ENCODE peak calls at places on chromosomes 13 and 19, in seven cellular contexts. N, M, J, X, D, C and R are unnamed samples.

GRCh38 chr13:82655518-82655855 is 1226.8 kb downstream of the SLITRK1 start:
- DNase-seq in N (no peak), M (no peak), J (no peak), X (no peak), D (no peak), C (no peak), R (no peak)

GRCh38 chr13:103203750-103204330 is 137.6 kb upstream of the SLC10A2 start:
- DNase-seq in N (no peak), M (no peak), J (no peak), X (no peak), D (no peak), C (no peak), R (no peak)

GRCh38 chr19:27754700-27755099 is 1458.3 kb downstream of the UQCRFS1 start:
- DNase-seq in N (no peak), M (no peak), J (no peak), X (no peak), D (no peak), C (no peak), R (no peak)

GRCh38 chr13:32001392-32001768 is 30.2 kb upstream of the FRY start:
- DNase-seq in N (peak; percentile 23), M (no peak), J (peak; percentile 62), X (no peak), D (no peak), C (peak; percentile 25), R (peak; percentile 54)

GRCh38 chr19:36604656-36605100 is 435 bp upstream of the ZNF382 start:
- DNase-seq in N (peak; percentile 60), M (peak; percentile 72), J (peak; percentile 30), X (peak; percentile 79), D (no peak), C (no peak), R (peak; percentile 74)

GRCh38 chr13:39047560-39047959 is 9.3 kb downstream of the NHLRC3 start:
- DNase-seq in N (no peak), M (no peak), J (peak; percentile 18), X (no peak), D (no peak), C (no peak), R (no peak)

GRCh38 chr19:50647879-50648615 is 1.2 kb upstream of the C19orf81 start:
- DNase-seq in N (peak; percentile 38), M (no peak), J (no peak), X (no peak), D (no peak), C (no peak), R (no peak)

GRCh38 chr19:48629599-48630288 is 7.4 kb downstream of the DBP start:
- DNase-seq in N (no peak), M (no peak), J (peak; percentile 67), X (peak; percentile 55), D (no peak), C (peak; percentile 98), R (no peak)

GRCh38 chr19:43731346-43731745 is 15.5 kb downstream of the IRGC start:
- DNase-seq in N (no peak), M (no peak), J (no peak), X (no peak), D (no peak), C (no peak), R (no peak)

GRCh38 chr13:86409466-86410241 is 610.4 kb upstream of the SLITRK6 start:
- DNase-seq in N (no peak), M (no peak), J (no peak), X (no peak), D (no peak), C (no peak), R (no peak)

GRCh38 chr13:32408296-32408998 is 19.5 kb downstream of the N4BP2L1 start:
- DNase-seq in N (no peak), M (no peak), J (no peak), X (no peak), D (no peak), C (no peak), R (no peak)

GRCh38 chr13:42076309-42076713 is 27.9 kb downstream of the DGKH start:
- DNase-seq in N (peak; percentile 27), M (no peak), J (peak; percentile 13), X (no peak), D (no peak), C (no peak), R (no peak)

GRCh38 chr13:109647046-109647445 is 139.3 kb downstream of the IRS2 start:
- DNase-seq in N (no peak), M (no peak), J (peak; percentile 72), X (no peak), D (no peak), C (no peak), R (no peak)

GRCh38 chr13:108895220-108895704 is 265.9 kb downstream of the MYO16 start:
- DNase-seq in N (peak; percentile 47), M (no peak), J (peak; percentile 56), X (no peak), D (no peak), C (no peak), R (no peak)

GRCh38 chr13:90232291-90232690 is 1115.2 kb upstream of the MIR17HG start:
- DNase-seq in N (no peak), M (no peak), J (peak; percentile 9), X (no peak), D (no peak), C (no peak), R (no peak)

GRCh38 chr13:108957369-108958012 is 328.1 kb downstream of the MYO16 start:
- DNase-seq in N (no peak), M (no peak), J (peak; percentile 90), X (no peak), D (no peak), C (no peak), R (no peak)

GRCh38 chr19:57664269-57665127 is 4.2 kb upstream of the ZSCAN4 start:
- DNase-seq in N (peak; percentile 13), M (no peak), J (peak; percentile 38), X (peak; percentile 7), D (no peak), C (no peak), R (peak; percentile 17)

GRCh38 chr19:21603431-21604153 is 98.2 kb downstream of the ZNF429 start:
- DNase-seq in N (no peak), M (no peak), J (no peak), X (no peak), D (no peak), C (no peak), R (no peak)

GRCh38 chr13:50989476-50989875 is 79.9 kb downstream of the RNASEH2B start:
- DNase-seq in N (no peak), M (no peak), J (peak; percentile 26), X (no peak), D (no peak), C (no peak), R (no peak)

GRCh38 chr13:24251525-24251924 is 57.9 kb upstream of the C1QTNF9 start:
- DNase-seq in N (no peak), M (peak; percentile 77), J (no peak), X (no peak), D (no peak), C (no peak), R (peak; percentile 51)

GRCh38 chr13:33490461-33491327 is 205.1 kb upstream of the STARD13 start:
- DNase-seq in N (no peak), M (no peak), J (peak; percentile 53), X (no peak), D (no peak), C (peak; percentile 52), R (no peak)

GRCh38 chr19:2532252-2533071 is 56.5 kb downstream of the GADD45B start:
- DNase-seq in N (no peak), M (no peak), J (peak; percentile 99), X (no peak), D (no peak), C (no peak), R (no peak)

GRCh38 chr19:13042443-13043130 is 47.3 kb downstream of the NFIX start:
- DNase-seq in N (no peak), M (no peak), J (peak; percentile 69), X (no peak), D (no peak), C (no peak), R (no peak)

GRCh38 chr13:73720216-73720840 is 413.9 kb downstream of the KLF12 start:
- DNase-seq in N (no peak), M (no peak), J (peak; percentile 37), X (no peak), D (no peak), C (no peak), R (no peak)

GRCh38 chr13:101146101-101146898 is 270.0 kb downstream of the NALCN start:
- DNase-seq in N (no peak), M (no peak), J (no peak), X (no peak), D (no peak), C (no peak), R (no peak)

GRCh38 chr19:18418034-18418724 is 1.0 kb upstream of the SSBP4 start:
- DNase-seq in N (peak; percentile 42), M (no peak), J (no peak), X (no peak), D (no peak), C (no peak), R (no peak)

GRCh38 chr19:1248454-1249297 is at the start of gene MIDN:
- DNase-seq in N (peak; percentile 84), M (peak; percentile 74), J (peak; percentile 93), X (peak; percentile 89), D (peak; percentile 84), C (no peak), R (peak; percentile 85)

GRCh38 chr13:107685876-107686275 is 529.5 kb downstream of the LIG4 start:
- DNase-seq in N (no peak), M (no peak), J (no peak), X (no peak), D (no peak), C (no peak), R (no peak)

GRCh38 chr19:3725640-3726310 is 17.6 kb downstream of the TJP3 start:
- DNase-seq in N (peak; percentile 94), M (no peak), J (no peak), X (no peak), D (peak; percentile 79), C (no peak), R (peak; percentile 92)

GRCh38 chr13:37208052-37208451 is 102.6 kb upstream of the CSNK1A1L start:
- DNase-seq in N (no peak), M (no peak), J (no peak), X (no peak), D (no peak), C (no peak), R (no peak)

GRCh38 chr19:41551212-41551610 is 24.8 kb upstream of the CEACAM21 start:
- DNase-seq in N (peak; percentile 5), M (no peak), J (no peak), X (no peak), D (no peak), C (no peak), R (no peak)